ENCODE peak calls at places on chromosomes 2 and 18, in five cellular contexts. E is astrocyte of the spinal cord, Q is A549, U is anterior cingulate cortex, B is renal cortical epithelial cell. W is an unnamed sample.

GRCh38 chr2:232925769-232926163 is 55.7 kb downstream of the SNORC start:
- DNase-seq in Q (no peak), B (no peak), E (no peak), U (no peak), W (no peak)

GRCh38 chr2:101864426-101864825 is 127.3 kb upstream of the IL1R2 start:
- DNase-seq in Q (no peak), E (no peak), B (no peak), U (no peak), W (no peak)

GRCh38 chr2:176067587-176068002 is 16.2 kb downstream of the EVX2 start:
- DNase-seq in B (no peak), U (no peak), E (no peak), Q (no peak), W (no peak)

GRCh38 chr2:232473467-232473890 is 14.2 kb downstream of the ECEL1 start:
- DNase-seq in Q (no peak), U (no peak), B (peak; percentile 32), E (no peak), W (peak; percentile 5)

GRCh38 chr2:159155315-159155714 is 131.2 kb downstream of the WDSUB1 start:
- DNase-seq in B (peak; percentile 57), E (no peak), U (no peak), Q (no peak), W (no peak)

GRCh38 chr2:128581849-128582244 is 263.2 kb upstream of the HS6ST1 start:
- DNase-seq in E (no peak), U (no peak), B (no peak), Q (no peak), W (no peak)

GRCh38 chr18:13405305-13406038 is 186.9 kb downstream of the LDLRAD4 start:
- DNase-seq in B (no peak), Q (no peak), U (no peak), E (no peak), W (no peak)

GRCh38 chr2:205746408-205746785 is 64.1 kb downstream of the NRP2 start:
- DNase-seq in E (no peak), Q (peak; percentile 51), U (no peak), B (peak; percentile 48), W (no peak)

GRCh38 chr2:217920879-217921603 is 81.8 kb downstream of the TNS1 start:
- DNase-seq in U (no peak), Q (no peak), B (peak; percentile 65), E (no peak), W (no peak)

GRCh38 chr2:234306426-234307173 is 190.3 kb downstream of the ARL4C start:
- DNase-seq in E (no peak), U (no peak), B (no peak), Q (no peak), W (no peak)

GRCh38 chr2:66559672-66560071 is 124.7 kb downstream of the MEIS1 start:
- DNase-seq in E (no peak), U (no peak), B (no peak), Q (no peak), W (no peak)

GRCh38 chr2:98269274-98269673 is 77.0 kb upstream of the CNGA3 start:
- DNase-seq in B (peak; percentile 50), Q (peak; percentile 51), U (no peak), E (peak; percentile 58), W (no peak)

GRCh38 chr2:159516241-159516758 is 100.0 kb downstream of the BAZ2B start:
- DNase-seq in U (no peak), Q (peak; percentile 67), E (peak; percentile 59), B (peak; percentile 87), W (no peak)

GRCh38 chr2:138137949-138138348 is 173.7 kb downstream of the HNMT start:
- DNase-seq in U (no peak), B (no peak), E (no peak), Q (no peak), W (no peak)

GRCh38 chr2:71976685-71977084 is 171.0 kb downstream of the CYP26B1 start:
- DNase-seq in E (no peak), Q (no peak), B (no peak), U (no peak), W (no peak)

GRCh38 chr2:197081294-197081693 is 154.8 kb upstream of the PGAP1 start:
- DNase-seq in U (no peak), Q (no peak), B (no peak), E (no peak), W (no peak)

GRCh38 chr2:62302763-62303435 is 107.0 kb downstream of the B3GNT2 start:
- DNase-seq in B (no peak), E (no peak), U (no peak), Q (no peak), W (no peak)

GRCh38 chr2:233053928-233054774 is 6.0 kb upstream of the INPP5D start:
- DNase-seq in U (peak; percentile 36), B (peak; percentile 17), Q (peak; percentile 59), E (peak; percentile 28), W (no peak)

GRCh38 chr18:28114472-28114871 is 62.5 kb downstream of the CDH2 start:
- DNase-seq in Q (peak; percentile 43), U (no peak), B (peak; percentile 88), E (peak; percentile 83), W (no peak)

GRCh38 chr2:37786854-37787253 is 115.4 kb upstream of the CDC42EP3 start:
- DNase-seq in Q (peak; percentile 31), B (peak; percentile 62), U (no peak), E (no peak), W (no peak)

GRCh38 chr2:33457588-33458247 is 18.7 kb upstream of the RASGRP3 start:
- DNase-seq in B (peak; percentile 21), Q (no peak), U (no peak), E (no peak), W (no peak)

W was measured in dorsolateral prefrontal cortex.